ENCODE peak calls at places on chromosomes 7 and 10, in four cellular contexts. One of them, this sample, is unnamed.

GRCh38 chr10:128031216-128031615 is 95.0 kb downstream of the MKI67 start:
- DNase-seq in activated CD4-positive, alpha-beta T cell treated with anti-CD3 and anti-CD28 coated beads, Interleukin-2, amount 50 U/mL, for 4 hours: no peak
- DNase-seq in AG09309: no peak
- DNase-seq in Calu3: no peak
- DNase-seq in this sample: no peak

GRCh38 chr7:158973440-158973839 is 117.1 kb downstream of the DYNC2I1 start:
- DNase-seq in AG09309: no peak
- DNase-seq in Calu3: peak; percentile 60
- DNase-seq in activated CD4-positive, alpha-beta T cell treated with anti-CD3 and anti-CD28 coated beads, Interleukin-2, amount 50 U/mL, for 4 hours: peak; percentile 23
- DNase-seq in this sample: peak; percentile 32

GRCh38 chr10:132873395-132873794 is 69.0 kb downstream of the CFAP46 start:
- DNase-seq in activated CD4-positive, alpha-beta T cell treated with anti-CD3 and anti-CD28 coated beads, Interleukin-2, amount 50 U/mL, for 4 hours: no peak
- DNase-seq in Calu3: no peak
- DNase-seq in AG09309: no peak
- DNase-seq in this sample: no peak

GRCh38 chr10:21260060-21260792 is 265.3 kb downstream of the SKIDA1 start:
- DNase-seq in Calu3: no peak
- DNase-seq in AG09309: no peak
- DNase-seq in activated CD4-positive, alpha-beta T cell treated with anti-CD3 and anti-CD28 coated beads, Interleukin-2, amount 50 U/mL, for 4 hours: no peak
- DNase-seq in this sample: no peak

GRCh38 chr7:103937680-103938079 is 51.8 kb downstream of the RELN start:
- DNase-seq in activated CD4-positive, alpha-beta T cell treated with anti-CD3 and anti-CD28 coated beads, Interleukin-2, amount 50 U/mL, for 4 hours: no peak
- DNase-seq in Calu3: no peak
- DNase-seq in AG09309: no peak
- DNase-seq in this sample: no peak

GRCh38 chr7:130838738-130839137 is 104.7 kb upstream of the KLF14 start:
- DNase-seq in activated CD4-positive, alpha-beta T cell treated with anti-CD3 and anti-CD28 coated beads, Interleukin-2, amount 50 U/mL, for 4 hours: no peak
- DNase-seq in AG09309: peak; percentile 96
- DNase-seq in Calu3: no peak
- DNase-seq in this sample: no peak

GRCh38 chr10:58137813-58138212 is 129.9 kb downstream of the IPMK start:
- DNase-seq in Calu3: peak; percentile 65
- DNase-seq in activated CD4-positive, alpha-beta T cell treated with anti-CD3 and anti-CD28 coated beads, Interleukin-2, amount 50 U/mL, for 4 hours: no peak
- DNase-seq in AG09309: no peak
- DNase-seq in this sample: no peak

GRCh38 chr7:149027055-149027454 is 1.2 kb downstream of the PDIA4 start:
- DNase-seq in AG09309: no peak
- DNase-seq in Calu3: no peak
- DNase-seq in activated CD4-positive, alpha-beta T cell treated with anti-CD3 and anti-CD28 coated beads, Interleukin-2, amount 50 U/mL, for 4 hours: no peak
- DNase-seq in this sample: no peak

GRCh38 chr7:144011458-144012230 is 11.5 kb downstream of the OR6B1 start:
- DNase-seq in activated CD4-positive, alpha-beta T cell treated with anti-CD3 and anti-CD28 coated beads, Interleukin-2, amount 50 U/mL, for 4 hours: no peak
- DNase-seq in Calu3: no peak
- DNase-seq in AG09309: peak; percentile 32
- DNase-seq in this sample: no peak

GRCh38 chr10:114304566-114305421 is 65.7 kb downstream of the VWA2 start:
- DNase-seq in Calu3: peak; percentile 58
- DNase-seq in AG09309: no peak
- DNase-seq in activated CD4-positive, alpha-beta T cell treated with anti-CD3 and anti-CD28 coated beads, Interleukin-2, amount 50 U/mL, for 4 hours: peak; percentile 42
- DNase-seq in this sample: peak; percentile 39

GRCh38 chr10:132429281-132430230 is 32.6 kb downstream of the PWWP2B start:
- DNase-seq in activated CD4-positive, alpha-beta T cell treated with anti-CD3 and anti-CD28 coated beads, Interleukin-2, amount 50 U/mL, for 4 hours: no peak
- DNase-seq in AG09309: no peak
- DNase-seq in Calu3: no peak
- DNase-seq in this sample: no peak

GRCh38 chr10:131310054-131310903 is 1.2 kb downstream of the TCERG1L start:
- DNase-seq in activated CD4-positive, alpha-beta T cell treated with anti-CD3 and anti-CD28 coated beads, Interleukin-2, amount 50 U/mL, for 4 hours: no peak
- DNase-seq in Calu3: no peak
- DNase-seq in AG09309: no peak
- DNase-seq in this sample: no peak

GRCh38 chr10:112092529-112092928 is 91.0 kb downstream of the GPAM start:
- DNase-seq in Calu3: no peak
- DNase-seq in AG09309: peak; percentile 1
- DNase-seq in activated CD4-positive, alpha-beta T cell treated with anti-CD3 and anti-CD28 coated beads, Interleukin-2, amount 50 U/mL, for 4 hours: no peak
- DNase-seq in this sample: no peak

GRCh38 chr10:130232361-130233360 is 96.5 kb downstream of the GLRX3 start:
- DNase-seq in AG09309: no peak
- DNase-seq in activated CD4-positive, alpha-beta T cell treated with anti-CD3 and anti-CD28 coated beads, Interleukin-2, amount 50 U/mL, for 4 hours: no peak
- DNase-seq in Calu3: no peak
- DNase-seq in this sample: no peak

GRCh38 chr7:91182819-91183405 is 81.3 kb upstream of the FZD1 start:
- DNase-seq in AG09309: peak; percentile 91
- DNase-seq in Calu3: no peak
- DNase-seq in activated CD4-positive, alpha-beta T cell treated with anti-CD3 and anti-CD28 coated beads, Interleukin-2, amount 50 U/mL, for 4 hours: no peak
- DNase-seq in this sample: no peak

GRCh38 chr10:71533936-71534335 is 137.2 kb downstream of the CDH23 start:
- DNase-seq in Calu3: no peak
- DNase-seq in AG09309: no peak
- DNase-seq in activated CD4-positive, alpha-beta T cell treated with anti-CD3 and anti-CD28 coated beads, Interleukin-2, amount 50 U/mL, for 4 hours: no peak
- DNase-seq in this sample: no peak

GRCh38 chr10:71998840-71999194 is 34.6 kb downstream of the CHST3 start:
- DNase-seq in AG09309: no peak
- DNase-seq in activated CD4-positive, alpha-beta T cell treated with anti-CD3 and anti-CD28 coated beads, Interleukin-2, amount 50 U/mL, for 4 hours: no peak
- DNase-seq in Calu3: peak; percentile 70
- DNase-seq in this sample: no peak

GRCh38 chr10:16909961-16910794 is 93.0 kb upstream of the RSU1 start:
- DNase-seq in activated CD4-positive, alpha-beta T cell treated with anti-CD3 and anti-CD28 coated beads, Interleukin-2, amount 50 U/mL, for 4 hours: no peak
- DNase-seq in AG09309: no peak
- DNase-seq in Calu3: no peak
- DNase-seq in this sample: no peak

GRCh38 chr10:127563718-127564553 is 14.8 kb downstream of the NPS start:
- DNase-seq in Calu3: peak; percentile 42
- DNase-seq in AG09309: no peak
- DNase-seq in activated CD4-positive, alpha-beta T cell treated with anti-CD3 and anti-CD28 coated beads, Interleukin-2, amount 50 U/mL, for 4 hours: no peak
- DNase-seq in this sample: no peak